ENCODE peak calls at places on chromosomes 11 and 22, in four cellular contexts. One of them, this sample, is unnamed. For H3K4me1, the result is how much of the 10 kb centered on the place peaks cover.

GRCh38 chr22:44111562-44112155 is 69.1 kb upstream of the PARVG start:
- DNase-seq in esophagus squamous epithelium: no peak
- DNase-seq in cardiac muscle cell: peak
- DNase-seq in tibial nerve: no peak
- DNase-seq in this sample: no peak

GRCh38 chr11:86099727-86100320 is 30.9 kb upstream of the PICALM start:
- DNase-seq in esophagus squamous epithelium: no peak
- DNase-seq in cardiac muscle cell: no peak
- DNase-seq in tibial nerve: no peak
- DNase-seq in this sample: no peak

GRCh38 chr22:49199224-49199623 is 628.4 kb downstream of the BRD1 start:
- DNase-seq in esophagus squamous epithelium: no peak
- DNase-seq in cardiac muscle cell: no peak
- DNase-seq in tibial nerve: no peak
- DNase-seq in this sample: no peak

GRCh38 chr11:86955674-86956522 is 703 bp upstream of the FZD4 start:
- DNase-seq in esophagus squamous epithelium: no peak
- DNase-seq in cardiac muscle cell: peak
- DNase-seq in tibial nerve: peak
- DNase-seq in this sample: peak

GRCh38 chr22:38940985-38941384 is 16.4 kb upstream of the APOBEC3A start:
- DNase-seq in esophagus squamous epithelium: no peak
- DNase-seq in cardiac muscle cell: no peak
- DNase-seq in tibial nerve: no peak
- DNase-seq in this sample: no peak

GRCh38 chr11:110152199-110152598 is 59.0 kb downstream of the ZC3H12C start:
- DNase-seq in esophagus squamous epithelium: no peak
- DNase-seq in cardiac muscle cell: no peak
- DNase-seq in tibial nerve: no peak
- DNase-seq in this sample: no peak

GRCh38 chr11:47152953-47153950 is 23.4 kb downstream of the ARFGAP2 start:
- DNase-seq in esophagus squamous epithelium: no peak
- DNase-seq in cardiac muscle cell: peak
- DNase-seq in tibial nerve: peak
- DNase-seq in this sample: peak

GRCh38 chr11:105181521-105181920 is 42.0 kb upstream of the CARD18 start:
- DNase-seq in esophagus squamous epithelium: no peak
- DNase-seq in cardiac muscle cell: no peak
- DNase-seq in tibial nerve: no peak
- DNase-seq in this sample: no peak

GRCh38 chr22:37030560-37031281 is 11.2 kb downstream of the MPST start:
- DNase-seq in esophagus squamous epithelium: no peak
- DNase-seq in cardiac muscle cell: no peak
- DNase-seq in tibial nerve: no peak
- DNase-seq in this sample: no peak

GRCh38 chr11:3867209-3868071 is 12.0 kb downstream of the STIM1 start:
- DNase-seq in esophagus squamous epithelium: no peak
- DNase-seq in cardiac muscle cell: peak
- DNase-seq in tibial nerve: no peak
- DNase-seq in this sample: no peak

GRCh38 chr22:29979645-29980303 is 96.8 kb downstream of the MTMR3 start:
- DNase-seq in esophagus squamous epithelium: no peak
- DNase-seq in cardiac muscle cell: no peak
- DNase-seq in tibial nerve: no peak
- DNase-seq in this sample: no peak

GRCh38 chr11:8658210-8658968 is 24.1 kb downstream of the TRIM66 start:
- DNase-seq in esophagus squamous epithelium: no peak
- DNase-seq in cardiac muscle cell: no peak
- DNase-seq in tibial nerve: no peak
- DNase-seq in this sample: no peak

GRCh38 chr22:24414523-24414922 is 12.9 kb upstream of the ADORA2A start:
- DNase-seq in esophagus squamous epithelium: no peak
- DNase-seq in cardiac muscle cell: no peak
- DNase-seq in tibial nerve: no peak
- DNase-seq in this sample: no peak

GRCh38 chr11:33195391-33196190 is 34.3 kb upstream of the CSTF3 start:
- DNase-seq in esophagus squamous epithelium: no peak
- DNase-seq in cardiac muscle cell: no peak
- DNase-seq in tibial nerve: no peak
- DNase-seq in this sample: no peak

GRCh38 chr11:107593941-107594340 is 3.0 kb downstream of the ELMOD1 start:
- DNase-seq in esophagus squamous epithelium: no peak
- DNase-seq in cardiac muscle cell: peak
- DNase-seq in tibial nerve: no peak
- DNase-seq in this sample: no peak

GRCh38 chr22:19799322-19800190 is 39.0 kb downstream of the TBX1 start:
- DNase-seq in esophagus squamous epithelium: no peak
- DNase-seq in cardiac muscle cell: no peak
- DNase-seq in tibial nerve: peak
- DNase-seq in this sample: no peak

GRCh38 chr22:11627798-11628650 is 3900.0 kb upstream of the OR11H1 start:
- DNase-seq in esophagus squamous epithelium: no peak
- DNase-seq in cardiac muscle cell: no peak
- DNase-seq in tibial nerve: no peak
- DNase-seq in this sample: no peak

GRCh38 chr22:31288496-31289235 is 3.6 kb downstream of the PIK3IP1 start:
- DNase-seq in esophagus squamous epithelium: no peak
- DNase-seq in cardiac muscle cell: peak
- DNase-seq in tibial nerve: no peak
- DNase-seq in this sample: no peak

GRCh38 chr11:111631666-111632039 is 29.4 kb downstream of the SIK2 start:
- DNase-seq in esophagus squamous epithelium: no peak
- DNase-seq in cardiac muscle cell: no peak
- DNase-seq in tibial nerve: no peak
- DNase-seq in this sample: no peak

GRCh38 chr22:36386351-36386899 is 1.3 kb downstream of the MYH9 start:
- DNase-seq in esophagus squamous epithelium: no peak
- DNase-seq in cardiac muscle cell: no peak
- DNase-seq in tibial nerve: no peak
- DNase-seq in this sample: peak

GRCh38 chr11:2409026-2409553 is 8.5 kb downstream of the TSSC4 start:
- DNase-seq in esophagus squamous epithelium: no peak
- DNase-seq in cardiac muscle cell: peak
- DNase-seq in tibial nerve: no peak
- DNase-seq in this sample: no peak

GRCh38 chr11:125872138-125872491 is 15.4 kb upstream of the HYLS1 start:
- DNase-seq in esophagus squamous epithelium: no peak
- DNase-seq in cardiac muscle cell: no peak
- DNase-seq in tibial nerve: no peak
- DNase-seq in this sample: no peak

GRCh38 chr11:44313701-44314489 is 4.0 kb upstream of the ALX4 start:
- DNase-seq in esophagus squamous epithelium: no peak
- DNase-seq in cardiac muscle cell: no peak
- DNase-seq in tibial nerve: no peak
- DNase-seq in this sample: no peak

GRCh38 chr22:49271369-49271727 is 556.3 kb downstream of the BRD1 start:
- DNase-seq in esophagus squamous epithelium: no peak
- DNase-seq in cardiac muscle cell: no peak
- DNase-seq in tibial nerve: no peak
- DNase-seq in this sample: no peak

GRCh38 chr11:84476581-84476980 is 1150.6 kb downstream of the DLG2 start:
- DNase-seq in esophagus squamous epithelium: no peak
- DNase-seq in cardiac muscle cell: no peak
- DNase-seq in tibial nerve: no peak
- DNase-seq in this sample: no peak

GRCh38 chr11:133047036-133047800 is 485.1 kb downstream of the OPCML start:
- DNase-seq in esophagus squamous epithelium: no peak
- DNase-seq in cardiac muscle cell: no peak
- DNase-seq in tibial nerve: no peak
- DNase-seq in this sample: no peak

GRCh38 chr11:62398011-62398994 is 20.5 kb upstream of the SCGB1A1 start:
- DNase-seq in esophagus squamous epithelium: no peak
- DNase-seq in cardiac muscle cell: no peak
- DNase-seq in tibial nerve: no peak
- DNase-seq in this sample: no peak

GRCh38 chr11:37322333-37323194 is 724.5 kb upstream of the RAG2 start:
- DNase-seq in esophagus squamous epithelium: no peak
- DNase-seq in cardiac muscle cell: no peak
- DNase-seq in tibial nerve: no peak
- DNase-seq in this sample: no peak

GRCh38 chr11:30422389-30422788 is 99.5 kb downstream of the ARL14EP start:
- DNase-seq in esophagus squamous epithelium: no peak
- DNase-seq in cardiac muscle cell: no peak
- DNase-seq in tibial nerve: no peak
- DNase-seq in this sample: peak

GRCh38 chr11:105177658-105178057 is 38.1 kb upstream of the CARD18 start:
- DNase-seq in esophagus squamous epithelium: no peak
- DNase-seq in cardiac muscle cell: no peak
- DNase-seq in tibial nerve: no peak
- DNase-seq in this sample: no peak

GRCh38 chr11:18657696-18658095 is 23.6 kb upstream of the SPTY2D1 start:
- DNase-seq in esophagus squamous epithelium: no peak
- DNase-seq in cardiac muscle cell: no peak
- DNase-seq in tibial nerve: no peak
- DNase-seq in this sample: no peak

GRCh38 chr11:9719949-9720646 is 56.2 kb downstream of the SWAP70 start:
- DNase-seq in esophagus squamous epithelium: no peak
- DNase-seq in cardiac muscle cell: no peak
- DNase-seq in tibial nerve: no peak
- DNase-seq in this sample: no peak

GRCh38 chr11:95802806-95803205 is 12.5 kb downstream of the CEP57 start:
- DNase-seq in esophagus squamous epithelium: no peak
- DNase-seq in cardiac muscle cell: no peak
- DNase-seq in tibial nerve: no peak
- DNase-seq in this sample: no peak

GRCh38 chr11:8002676-8003075 is 15.5 kb downstream of the EIF3F start:
- DNase-seq in esophagus squamous epithelium: no peak
- DNase-seq in cardiac muscle cell: no peak
- DNase-seq in tibial nerve: no peak
- DNase-seq in this sample: no peak

GRCh38 chr11:45323598-45324249 is 37.6 kb upstream of the SYT13 start:
- DNase-seq in esophagus squamous epithelium: no peak
- DNase-seq in cardiac muscle cell: no peak
- DNase-seq in tibial nerve: no peak
- DNase-seq in this sample: no peak

GRCh38 chr11:27315816-27316215 is 47.2 kb downstream of the CCDC34 start:
- DNase-seq in esophagus squamous epithelium: no peak
- DNase-seq in cardiac muscle cell: no peak
- DNase-seq in tibial nerve: no peak
- DNase-seq in this sample: no peak

GRCh38 chr11:6557761-6558674 is 45.4 kb downstream of the RRP8 start:
- DNase-seq in esophagus squamous epithelium: no peak
- DNase-seq in cardiac muscle cell: no peak
- DNase-seq in tibial nerve: no peak
- DNase-seq in this sample: no peak

GRCh38 chr11:27290261-27290660 is 72.8 kb downstream of the CCDC34 start:
- DNase-seq in esophagus squamous epithelium: no peak
- DNase-seq in cardiac muscle cell: no peak
- DNase-seq in tibial nerve: no peak
- DNase-seq in this sample: no peak

DNA sequence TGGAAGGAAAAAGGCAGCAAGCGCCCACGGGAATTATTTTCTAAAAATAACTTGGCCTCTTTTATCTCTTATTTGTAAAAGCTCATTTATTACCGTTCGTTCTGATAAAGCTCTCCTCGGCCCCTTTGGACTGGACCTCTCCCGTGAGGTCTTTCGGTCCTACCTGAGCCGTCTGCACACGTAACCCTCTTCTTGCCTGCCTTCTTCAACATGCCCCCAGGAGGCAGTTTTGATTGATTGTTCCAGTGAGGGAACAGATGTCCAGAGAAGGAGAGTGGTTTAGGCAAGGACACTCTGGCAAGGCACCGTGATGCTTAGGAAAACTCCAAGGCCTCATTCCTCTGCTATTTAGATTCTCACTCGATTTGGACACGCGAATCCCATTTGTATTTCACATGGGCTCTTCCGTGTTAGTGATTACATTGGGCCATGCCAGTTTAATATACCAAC is 53.1 kb upstream of the CRTAM start:
- DNase-seq in esophagus squamous epithelium: no peak
- DNase-seq in cardiac muscle cell: no peak
- DNase-seq in tibial nerve: no peak
- DNase-seq in this sample: no peak
- H3K4me3 ChIP-seq in esophagus squamous epithelium: no peak
- H3K4me3 ChIP-seq in cardiac muscle cell: no peak
- H3K4me3 ChIP-seq in tibial nerve: no peak
- H3K4me3 ChIP-seq in this sample: no peak

GRCh38 chr11:68015467-68015866 is 5.3 kb downstream of the ALDH3B1 start:
- DNase-seq in esophagus squamous epithelium: no peak
- DNase-seq in cardiac muscle cell: no peak
- DNase-seq in tibial nerve: no peak
- DNase-seq in this sample: no peak

GRCh38 chr11:68017858-68018729 is 8.0 kb downstream of the ALDH3B1 start:
- DNase-seq in esophagus squamous epithelium: no peak
- DNase-seq in cardiac muscle cell: no peak
- DNase-seq in tibial nerve: no peak
- DNase-seq in this sample: no peak

GRCh38 chr11:68016904-68017817 is 7.0 kb downstream of the ALDH3B1 start:
- DNase-seq in esophagus squamous epithelium: no peak
- DNase-seq in cardiac muscle cell: no peak
- DNase-seq in tibial nerve: no peak
- DNase-seq in this sample: no peak

GRCh38 chr11:68014966-68015447 is 4.9 kb downstream of the ALDH3B1 start:
- DNase-seq in esophagus squamous epithelium: no peak
- DNase-seq in cardiac muscle cell: no peak
- DNase-seq in tibial nerve: no peak
- DNase-seq in this sample: no peak

GRCh38 chr11:68016161-68016903 is 6.2 kb downstream of the ALDH3B1 start:
- DNase-seq in esophagus squamous epithelium: no peak
- DNase-seq in cardiac muscle cell: no peak
- DNase-seq in tibial nerve: no peak
- DNase-seq in this sample: no peak
- H3K4me1 ChIP-seq in esophagus squamous epithelium: under half
- H3K4me1 ChIP-seq in cardiac muscle cell: under half
- H3K4me1 ChIP-seq in tibial nerve: under half
- H3K4me1 ChIP-seq in this sample: under half

GRCh38 chr22:32802291-32802826 is 854 bp downstream of the TIMP3 start:
- DNase-seq in esophagus squamous epithelium: no peak
- DNase-seq in cardiac muscle cell: no peak
- DNase-seq in tibial nerve: no peak
- DNase-seq in this sample: no peak
- H3K4me3 ChIP-seq in esophagus squamous epithelium: peak
- H3K4me3 ChIP-seq in cardiac muscle cell: peak
- H3K4me3 ChIP-seq in tibial nerve: peak
- H3K4me3 ChIP-seq in this sample: peak

GRCh38 chr11:128716661-128717210 is 22.9 kb downstream of the FLI1 start:
- DNase-seq in esophagus squamous epithelium: no peak
- DNase-seq in cardiac muscle cell: no peak
- DNase-seq in tibial nerve: no peak
- DNase-seq in this sample: no peak
- H3K4me1 ChIP-seq in esophagus squamous epithelium: under half
- H3K4me1 ChIP-seq in cardiac muscle cell: under half
- H3K4me1 ChIP-seq in tibial nerve: under half
- H3K4me1 ChIP-seq in this sample: under half

GRCh38 chr22:18048041-18048440 is 23.7 kb upstream of the MICAL3 start:
- DNase-seq in esophagus squamous epithelium: no peak
- DNase-seq in cardiac muscle cell: no peak
- DNase-seq in tibial nerve: no peak
- DNase-seq in this sample: no peak
- H3K4me3 ChIP-seq in esophagus squamous epithelium: peak
- H3K4me3 ChIP-seq in cardiac muscle cell: no peak
- H3K4me3 ChIP-seq in tibial nerve: no peak
- H3K4me3 ChIP-seq in this sample: no peak

This sample was measured in prostate gland.